ENCODE peak calls at places on chromosome 11, in six cellular contexts. H is mesenchymal stem cell, T is neuronal stem cell, M is H1, S is H9, D is mesendoderm. G is an unnamed sample.
A peak's percentile ranks its signal among the peaks of the same experiment; 100 is the strongest.

GRCh38 chr11:107689317-107690202 is 22.3 kb downstream of the SLN start:
- DNase-seq in H (peak; percentile 74), T (peak; percentile 57), M (peak; percentile 78), S (peak; percentile 57), D (peak; percentile 64), G (peak; percentile 75)

GRCh38 chr11:93846411-93846810 is 4.0 kb downstream of the VSTM5 start:
- DNase-seq in H (peak; percentile 2), T (no peak), M (no peak), S (no peak), D (no peak), G (no peak)

GRCh38 chr11:11178671-11179070 is 174.4 kb downstream of the CSNK2A3 start:
- DNase-seq in H (peak; percentile 26), T (no peak), M (no peak), S (no peak), D (no peak), G (peak; percentile 30)

GRCh38 chr11:2206291-2206690 is 34.7 kb upstream of the TH start:
- DNase-seq in H (no peak), T (no peak), M (peak; percentile 33), S (peak; percentile 23), D (no peak), G (no peak)

GRCh38 chr11:47258317-47258902 is 614 bp downstream of the NR1H3 start:
- DNase-seq in H (no peak), T (no peak), M (no peak), S (no peak), D (no peak), G (no peak)

GRCh38 chr11:567036-567628 is 6.4 kb downstream of the RASSF7 start:
- DNase-seq in H (no peak), T (no peak), M (no peak), S (no peak), D (no peak), G (no peak)

GRCh38 chr11:11842426-11843008 is 745 bp downstream of the USP47 start:
- DNase-seq in H (peak; percentile 93), T (peak; percentile 53), M (no peak), S (no peak), D (peak; percentile 87), G (peak; percentile 63)

GRCh38 chr11:130457909-130458729 is 9.7 kb downstream of the ADAMTS15 start:
- DNase-seq in H (no peak), T (no peak), M (no peak), S (no peak), D (no peak), G (no peak)

GRCh38 chr11:66112640-66113098 is 42.6 kb downstream of the PACS1 start:
- DNase-seq in H (peak; percentile 54), T (no peak), M (no peak), S (no peak), D (no peak), G (no peak)

GRCh38 chr11:126636911-126637799 is 281.7 kb downstream of the ST3GAL4 start:
- DNase-seq in H (no peak), T (no peak), M (no peak), S (no peak), D (peak; percentile 61), G (peak; percentile 61)

GRCh38 chr11:83948205-83948604 is 662.0 kb upstream of the CCDC90B start:
- DNase-seq in H (no peak), T (no peak), M (no peak), S (no peak), D (peak; percentile 13), G (no peak)

GRCh38 chr11:114083256-114084252 is 24.0 kb downstream of the ZBTB16 start:
- DNase-seq in H (no peak), T (no peak), M (no peak), S (no peak), D (no peak), G (no peak)

GRCh38 chr11:69409812-69410645 is 71.4 kb upstream of the LINC01488 start:
- DNase-seq in H (no peak), T (no peak), M (no peak), S (no peak), D (no peak), G (no peak)

GRCh38 chr11:128772814-128773213 is 78.9 kb downstream of the FLI1 start:
- DNase-seq in H (no peak), T (no peak), M (no peak), S (no peak), D (no peak), G (no peak)

GRCh38 chr11:394858-395655 is 1.0 kb downstream of the PKP3 start:
- DNase-seq in H (no peak), T (no peak), M (no peak), S (no peak), D (no peak), G (no peak)

GRCh38 chr11:43547411-43547718 is 133.2 kb upstream of the HSD17B12 start:
- DNase-seq in H (no peak), T (no peak), M (peak; percentile 54), S (no peak), D (no peak), G (no peak)

GRCh38 chr11:107719557-107720304 is 7.9 kb upstream of the SLN start:
- DNase-seq in H (no peak), T (no peak), M (no peak), S (no peak), D (no peak), G (peak; percentile 71)

GRCh38 chr11:27926469-27926868 is 181.5 kb downstream of the KIF18A start:
- DNase-seq in H (peak; percentile 80), T (no peak), M (no peak), S (no peak), D (no peak), G (peak; percentile 49)

GRCh38 chr11:102186836-102187235 is 76.6 kb downstream of the YAP1 start:
- DNase-seq in H (peak; percentile 30), T (peak; percentile 43), M (no peak), S (no peak), D (no peak), G (no peak)

GRCh38 chr11:102666331-102666957 is 39.1 kb downstream of the MMP27 start:
- DNase-seq in H (peak; percentile 64), T (peak; percentile 30), M (no peak), S (no peak), D (peak; percentile 67), G (no peak)

GRCh38 chr11:106047636-106048035 is 25.6 kb upstream of the MSANTD4 start:
- DNase-seq in H (no peak), T (no peak), M (no peak), S (no peak), D (no peak), G (no peak)

GRCh38 chr11:86414032-86414431 is 39.3 kb downstream of the CCDC81 start:
- DNase-seq in H (no peak), T (no peak), M (no peak), S (no peak), D (no peak), G (no peak)

GRCh38 chr11:117818036-117818858 is 6.3 kb downstream of the FXYD2 start:
- DNase-seq in H (peak; percentile 78), T (no peak), M (no peak), S (no peak), D (peak; percentile 69), G (peak; percentile 34)

DNA sequence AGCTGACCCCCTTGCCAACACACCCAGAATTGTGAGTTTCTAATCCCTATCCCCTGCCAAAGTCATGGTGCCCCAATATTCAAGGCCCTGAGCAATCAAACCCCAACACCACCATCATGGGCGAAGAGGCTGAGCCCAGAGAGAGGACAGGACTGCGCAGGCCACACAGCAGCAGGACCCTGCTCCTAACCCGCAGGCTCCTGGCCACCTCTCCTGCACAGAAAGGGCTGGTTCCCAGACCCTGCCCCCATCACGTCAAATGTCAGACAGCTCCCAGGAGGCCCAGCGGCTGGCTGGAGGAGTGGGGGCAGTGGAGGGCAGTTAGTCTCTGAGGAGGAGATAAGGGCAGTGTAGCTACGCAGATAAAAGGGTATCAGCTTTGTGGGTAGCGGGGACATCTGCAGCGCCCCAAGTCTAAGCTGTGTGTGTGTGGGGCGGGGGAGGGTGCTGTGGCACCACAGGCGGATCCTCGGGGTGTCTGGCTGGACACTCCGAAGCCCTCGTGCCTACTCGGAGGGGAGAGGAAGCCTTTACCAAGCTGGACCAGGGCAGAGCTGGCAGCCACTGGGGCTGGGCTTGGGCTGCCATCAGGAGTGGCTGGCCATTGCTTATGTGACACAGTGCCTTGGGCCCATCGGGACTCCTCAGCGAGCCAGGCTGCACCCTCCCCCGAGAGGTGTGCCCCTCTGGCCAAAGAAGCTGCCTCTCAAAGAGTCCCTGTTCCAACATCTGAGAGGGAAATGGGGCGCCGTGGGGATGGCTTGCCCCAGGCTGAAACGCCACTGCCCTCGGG is 21.5 kb downstream of the FADS3 start:
- DNase-seq in H (peak; percentile 25), T (no peak), M (peak; percentile 64), S (peak; percentile 56), D (peak; percentile 59), G (no peak)
- H3K27me3 ChIP-seq in H (no peaks in the 10 kb centered on the region), T (no peaks in the 10 kb centered on the region), M (peaks cover 7% of the 10 kb centered on the region), S (no peaks in the 10 kb centered on the region), D (no peaks in the 10 kb centered on the region), G (no peaks in the 10 kb centered on the region)

DNA sequence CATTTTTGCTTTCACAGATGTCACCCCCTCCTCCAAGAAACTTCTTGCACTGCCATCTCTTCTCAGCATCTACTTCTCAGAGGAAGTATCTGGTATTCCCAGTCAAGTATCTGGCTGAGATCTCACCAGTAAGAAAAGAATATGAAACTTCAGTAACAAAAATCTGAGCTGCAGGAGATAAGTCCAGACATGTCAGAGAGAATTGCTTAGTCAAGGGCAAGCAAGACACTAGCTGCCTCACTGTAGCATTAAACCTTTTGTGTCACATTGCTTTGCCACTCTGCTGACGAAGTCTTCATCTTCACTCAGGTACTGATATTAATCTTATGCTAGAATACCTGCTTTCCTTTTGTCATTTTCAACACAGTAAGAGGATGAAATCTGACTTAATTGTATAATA is 70.6 kb upstream of the ZC3H12C start:
- DNase-seq in H (no peak), T (no peak), M (no peak), S (no peak), D (no peak), G (no peak)
- H2BK5ac ChIP-seq in H (no peak overlapping the region), T (no peak overlapping the region), M (no peak overlapping the region), S (no peak overlapping the region), D (no peak overlapping the region), G (peak overlapping the region; percentile 24)

DNA sequence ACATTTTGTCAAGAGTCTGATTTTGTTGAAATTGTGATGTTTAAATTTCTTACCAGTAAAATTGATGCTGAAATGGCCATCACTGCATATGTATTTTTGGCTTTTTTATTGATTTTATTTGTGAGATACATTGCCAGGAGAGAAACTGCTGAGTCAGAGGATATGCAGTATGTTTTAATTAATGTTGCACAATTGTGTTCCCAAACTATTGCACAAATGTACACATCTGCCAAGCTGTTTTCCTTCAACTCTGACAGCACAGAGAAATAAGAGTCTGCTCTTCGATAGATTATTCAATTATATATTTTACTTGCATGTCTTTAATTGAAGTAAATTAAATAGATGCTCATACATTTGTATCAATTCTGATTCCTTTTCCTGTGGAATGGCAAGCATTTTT is 640.2 kb upstream of the LUZP2 start:
- DNase-seq in H (peak; percentile 86), T (no peak), M (no peak), S (no peak), D (no peak), G (no peak)
- H3K4ac ChIP-seq in H (no peak overlapping the region), T (no peak overlapping the region), M (no peak overlapping the region), S (no peak overlapping the region), D (no peak overlapping the region), G (no peak overlapping the region)

GRCh38 chr11:32438346-32438882 is 3.1 kb upstream of the WT1 start:
- DNase-seq in H (no peak), T (no peak), M (no peak), S (no peak), D (no peak), G (no peak)

GRCh38 chr11:32437406-32438345 is 2.3 kb upstream of the WT1 start:
- DNase-seq in H (no peak), T (no peak), M (peak; percentile 71), S (peak; percentile 83), D (peak; percentile 74), G (no peak)

GRCh38 chr11:32440372-32440888 is 5.1 kb upstream of the WT1 start:
- DNase-seq in H (no peak), T (no peak), M (no peak), S (no peak), D (no peak), G (no peak)

GRCh38 chr11:32439488-32440210 is 4.3 kb upstream of the WT1 start:
- DNase-seq in H (no peak), T (no peak), M (no peak), S (no peak), D (no peak), G (no peak)

GRCh38 chr11:32438883-32439487 is 3.6 kb upstream of the WT1 start:
- DNase-seq in H (peak; percentile 37), T (no peak), M (peak; percentile 60), S (no peak), D (no peak), G (no peak)
- H3K27me3 ChIP-seq in H (peaks cover 85% of the 10 kb centered on the region), T (peaks cover 52% of the 10 kb centered on the region), M (peaks cover 81% of the 10 kb centered on the region), S (peaks cover 82% of the 10 kb centered on the region), D (peaks cover 46% of the 10 kb centered on the region), G (peaks cover 61% of the 10 kb centered on the region)